ENCODE peak calls at places on chromosome 5, in ten cellular contexts. E is activated T-cell treated with anti-CD3 and anti-CD28 coated beads, Interleukin-2, amount 50 U/mL, for 1 hour; S is KBM-7; N is fibroblast of pulmonary artery; Y is Panc1; M is foreskin fibroblast; T is C1 segment of cervical spinal cord; G is Calu3; C is GOT3; J is GM23248. F is an unnamed sample.

GRCh38 chr5:95747041-95747679 is 16.0 kb downstream of the RHOBTB3 start:
- DNase-seq in T (no peak), Y (no peak), E (no peak), N (no peak), S (no peak), G (no peak), M (no peak), J (peak), C (no peak), F (no peak)

GRCh38 chr5:68817696-68818695 is 275.8 kb upstream of the SLC30A5 start:
- DNase-seq in C (no peak), E (no peak), T (peak), J (peak), Y (no peak), N (no peak), G (no peak), S (no peak), M (no peak), F (no peak)

GRCh38 chr5:180860273-180860886 is 696 bp downstream of the ZFP62 start:
- DNase-seq in T (no peak), N (no peak), E (peak), S (peak), Y (no peak), J (peak), C (no peak), G (peak), M (peak), F (peak)

GRCh38 chr5:111697881-111698757 is 58.9 kb downstream of the NREP start:
- DNase-seq in G (no peak), N (peak), T (no peak), C (no peak), M (peak), S (no peak), Y (no peak), E (no peak), J (peak), F (no peak)

GRCh38 chr5:677131-678101 is 15.7 kb downstream of the TPPP start:
- DNase-seq in G (no peak), Y (no peak), N (no peak), S (no peak), M (no peak), E (no peak), C (no peak), J (no peak), T (no peak), F (no peak)

GRCh38 chr5:96347502-96348292 is 85.4 kb downstream of the PCSK1 start:
- DNase-seq in J (peak), N (no peak), G (no peak), S (no peak), Y (no peak), E (no peak), M (no peak), C (no peak), T (no peak), F (no peak)

GRCh38 chr5:122465086-122465485 is 153.0 kb downstream of the SNCAIP start:
- DNase-seq in Y (no peak), M (no peak), C (no peak), J (no peak), T (no peak), E (no peak), S (no peak), G (no peak), N (no peak), F (no peak)

GRCh38 chr5:158354958-158355357 is 496.0 kb upstream of the CLINT1 start:
- DNase-seq in S (no peak), G (no peak), N (no peak), J (peak), Y (no peak), E (no peak), T (no peak), M (no peak), C (no peak), F (no peak)

GRCh38 chr5:126450388-126450787 is 27.2 kb downstream of the GRAMD2B start:
- DNase-seq in G (no peak), N (no peak), T (no peak), J (no peak), S (no peak), C (no peak), Y (no peak), E (no peak), M (no peak), F (no peak)

GRCh38 chr5:91101777-91102379 is 281.2 kb downstream of the ARRDC3 start:
- DNase-seq in S (peak), E (peak), T (peak), G (peak), N (peak), J (peak), M (peak), Y (peak), C (no peak), F (peak)

GRCh38 chr5:68074048-68074632 is 141.4 kb upstream of the PIK3R1 start:
- DNase-seq in J (no peak), Y (no peak), T (no peak), C (no peak), G (peak), N (peak), E (no peak), S (no peak), M (peak), F (no peak)

GRCh38 chr5:111058064-111058463 is 13.4 kb upstream of the TSLP start:
- DNase-seq in Y (no peak), T (no peak), N (no peak), S (no peak), M (no peak), J (no peak), G (no peak), C (no peak), E (no peak), F (no peak)

GRCh38 chr5:81750308-81751008 is 439 bp downstream of the SSBP2 start:
- DNase-seq in M (no peak), N (no peak), Y (no peak), E (peak), G (peak), C (no peak), J (peak), T (peak), S (no peak), F (no peak)

GRCh38 chr5:95083606-95084005 is 201.3 kb downstream of the MCTP1 start:
- DNase-seq in C (no peak), S (no peak), Y (no peak), M (no peak), N (no peak), J (no peak), T (no peak), G (no peak), E (no peak), F (no peak)

GRCh38 chr5:149745944-149746326 is 15.8 kb downstream of the PPARGC1B start:
- DNase-seq in M (no peak), N (no peak), T (no peak), S (no peak), C (no peak), G (no peak), Y (no peak), J (no peak), E (no peak), F (no peak)

GRCh38 chr5:159735749-159736660 is 180.3 kb upstream of the ADRA1B start:
- DNase-seq in E (no peak), M (peak), Y (peak), S (no peak), G (no peak), C (no peak), T (no peak), N (no peak), J (peak), F (no peak)

GRCh38 chr5:62938927-62939326 is 360.3 kb downstream of the LRRC70 start:
- DNase-seq in C (no peak), M (no peak), G (no peak), N (peak), S (no peak), J (no peak), Y (no peak), T (no peak), E (no peak), F (peak)

GRCh38 chr5:171121638-171122037 is 187.4 kb upstream of the TLX3 start:
- DNase-seq in Y (no peak), J (no peak), T (no peak), G (no peak), E (no peak), S (no peak), C (no peak), M (no peak), N (no peak), F (no peak)

GRCh38 chr5:55853818-55854217 is 2.7 kb downstream of the IL31RA start:
- DNase-seq in E (no peak), T (no peak), M (peak), S (no peak), G (no peak), C (no peak), Y (no peak), J (peak), N (peak), F (no peak)

GRCh38 chr5:115813719-115814118 is 2.7 kb downstream of the CDO1 start:
- DNase-seq in T (no peak), C (no peak), S (no peak), N (no peak), M (no peak), Y (no peak), E (no peak), J (no peak), G (no peak), F (no peak)

GRCh38 chr5:88140396-88140862 is 128.2 kb downstream of the TMEM161B start:
- DNase-seq in G (peak), M (no peak), C (no peak), S (no peak), N (peak), J (no peak), Y (no peak), E (no peak), T (peak), F (no peak)

GRCh38 chr5:171575808-171576207 is 156.4 kb downstream of the FGF18 start:
- DNase-seq in E (no peak), G (no peak), C (no peak), J (no peak), Y (no peak), M (no peak), N (no peak), S (no peak), T (no peak), F (no peak)

GRCh38 chr5:179801304-179802206 is 5.1 kb downstream of the MGAT4B start:
- DNase-seq in T (peak), M (peak), S (peak), N (peak), E (peak), G (no peak), Y (no peak), J (no peak), C (no peak), F (no peak)

F was measured in RCC 7860.